ENCODE peak calls at places on chromosomes 13 and 19, in seven cellular contexts. O is anterior cingulate cortex; H is Panc1; S is activated CD8-positive, alpha-beta memory T cell treated with anti-CD3 and anti-CD28 coated beads for 1 hour; N is aorta; F is tibial nerve; W is HTR-8/SVneo. K is an unnamed sample.

GRCh38 chr19:33514885-33515485 is 6.6 kb downstream of the PEPD start:
- DNase-seq in S (no peak), N (no peak), W (no peak), F (peak), H (no peak), O (no peak), K (peak)

GRCh38 chr13:90103099-90103784 is 1244.2 kb upstream of the MIR17HG start:
- DNase-seq in S (no peak), O (no peak), W (no peak), H (no peak), F (no peak), N (no peak), K (peak)

GRCh38 chr13:113979791-113980471 is 6.1 kb upstream of the C13orf46 start:
- DNase-seq in F (no peak), O (no peak), N (peak), S (no peak), W (no peak), H (no peak), K (peak)

GRCh38 chr19:13037161-13037560 is 41.9 kb downstream of the NFIX start:
- DNase-seq in S (no peak), F (no peak), O (no peak), H (no peak), N (peak), W (peak), K (no peak)

GRCh38 chr19:41064974-41065569 is 23.2 kb upstream of the CYP2A13 start:
- DNase-seq in N (no peak), H (no peak), W (peak), F (no peak), S (no peak), O (no peak), K (no peak)

GRCh38 chr19:28960986-28961705 is 251.8 kb downstream of the UQCRFS1 start:
- DNase-seq in F (no peak), N (no peak), S (no peak), W (no peak), O (no peak), H (no peak), K (no peak)

GRCh38 chr13:79647518-79647917 is 166.6 kb downstream of the NDFIP2 start:
- DNase-seq in N (no peak), S (no peak), F (no peak), W (no peak), O (no peak), H (no peak), K (no peak)

GRCh38 chr19:37507167-37507464 is 377 bp downstream of the ZNF793 start:
- DNase-seq in W (no peak), N (no peak), O (no peak), H (no peak), S (no peak), F (no peak), K (no peak)

GRCh38 chr13:98390086-98390697 is 186.7 kb downstream of the STK24 start:
- DNase-seq in H (no peak), O (no peak), S (no peak), W (no peak), N (no peak), F (no peak), K (no peak)

GRCh38 chr13:98751397-98752110 is 918 bp downstream of the SLC15A1 start:
- DNase-seq in N (no peak), F (no peak), O (no peak), S (no peak), H (no peak), W (no peak), K (no peak)

GRCh38 chr13:75787249-75787940 is 151.3 kb downstream of the LMO7 start:
- DNase-seq in W (no peak), S (no peak), N (no peak), O (no peak), H (no peak), F (no peak), K (no peak)

GRCh38 chr19:9178901-9179300 is at the start of gene OR7D2:
- DNase-seq in H (no peak), F (no peak), O (no peak), S (no peak), W (no peak), N (no peak), K (no peak)

GRCh38 chr13:53743906-53744305 is 715.3 kb downstream of the OLFM4 start:
- DNase-seq in W (no peak), H (no peak), S (no peak), O (no peak), N (no peak), F (no peak), K (no peak)

GRCh38 chr13:68715651-68716050 is 1392.0 kb upstream of the ATXN8OS start:
- DNase-seq in W (no peak), O (no peak), F (no peak), H (no peak), S (no peak), N (no peak), K (no peak)

GRCh38 chr13:112768795-112769411 is 79.1 kb downstream of the ATP11A start:
- DNase-seq in N (peak), H (no peak), O (no peak), W (no peak), F (no peak), S (no peak), K (peak)

GRCh38 chr19:55176116-55176515 is 4.0 kb downstream of the SYT5 start:
- DNase-seq in H (no peak), N (no peak), S (no peak), O (no peak), W (no peak), F (no peak), K (no peak)

GRCh38 chr19:38975214-38975860 is at the start of gene FBXO17:
- DNase-seq in N (peak), O (peak), W (peak), S (no peak), F (peak), H (peak), K (peak)

GRCh38 chr13:107531816-107532215 is 683.5 kb downstream of the LIG4 start:
- DNase-seq in F (no peak), W (no peak), H (no peak), S (no peak), O (no peak), N (no peak), K (no peak)

GRCh38 chr19:18775586-18776287 is 15.4 kb downstream of the COMP start:
- DNase-seq in S (no peak), N (no peak), H (no peak), O (no peak), F (no peak), W (peak), K (no peak)

GRCh38 chr13:27354379-27354778 is 70.0 kb upstream of the GTF3A start:
- DNase-seq in O (no peak), N (no peak), S (no peak), W (no peak), H (no peak), F (no peak), K (no peak)

GRCh38 chr13:102591988-102592781 is 4.6 kb upstream of the TPP2 start:
- DNase-seq in S (peak), H (peak), O (peak), N (peak), W (peak), F (peak), K (peak)

GRCh38 chr13:32666990-32667571 is 80.8 kb downstream of the PDS5B start:
- DNase-seq in W (no peak), O (no peak), H (no peak), N (no peak), F (no peak), S (no peak), K (no peak)

GRCh38 chr13:28357247-28357825 is 137.6 kb downstream of the FLT1 start:
- DNase-seq in F (no peak), O (no peak), N (no peak), H (no peak), W (no peak), S (no peak), K (no peak)

GRCh38 chr19:49689133-49690072 is at the start of gene ADM5:
- DNase-seq in N (peak), S (no peak), W (no peak), H (no peak), F (no peak), O (no peak), K (peak)

GRCh38 chr13:79918620-79919019 is 422.3 kb downstream of the SPRY2 start:
- DNase-seq in N (no peak), O (no peak), F (no peak), H (no peak), S (no peak), W (no peak), K (no peak)

GRCh38 chr13:94263038-94263437 is 216.4 kb downstream of the DCT start:
- DNase-seq in F (no peak), N (no peak), O (no peak), S (no peak), H (no peak), W (no peak), K (no peak)

GRCh38 chr19:35845215-35846037 is 6.9 kb downstream of the NPHS1 start:
- DNase-seq in N (no peak), F (no peak), W (peak), H (no peak), S (no peak), O (no peak), K (no peak)

GRCh38 chr19:16338470-16339360 is 14.1 kb downstream of the KLF2 start:
- DNase-seq in W (peak), F (no peak), N (peak), H (no peak), O (no peak), S (no peak), K (peak)

GRCh38 chr13:32039488-32040013 is 8.0 kb downstream of the FRY start:
- DNase-seq in F (no peak), N (no peak), O (no peak), S (no peak), W (no peak), H (no peak), K (no peak)

GRCh38 chr13:49464621-49465325 is 20.7 kb downstream of the SETDB2 start:
- DNase-seq in W (no peak), H (no peak), F (no peak), S (no peak), N (no peak), O (no peak), K (no peak)

GRCh38 chr19:41990028-41990427 is 4.0 kb downstream of the ATP1A3 start:
- DNase-seq in H (no peak), O (no peak), S (no peak), N (no peak), W (no peak), F (no peak), K (no peak)

GRCh38 chr13:114235697-114236096 is 1.0 kb downstream of the CDC16 start:
- DNase-seq in F (no peak), W (no peak), H (no peak), N (no peak), O (no peak), S (no peak), K (no peak)

GRCh38 chr13:93700115-93700514 is 473.5 kb downstream of the GPC6 start:
- DNase-seq in H (no peak), N (no peak), W (no peak), F (no peak), O (no peak), S (no peak), K (no peak)

GRCh38 chr19:8001995-8002849 is 3.2 kb downstream of the ELAVL1 start:
- DNase-seq in W (peak), O (peak), S (peak), F (peak), N (peak), H (peak), K (peak)

GRCh38 chr13:73406454-73406853 is 347.6 kb downstream of the KLF5 start:
- DNase-seq in F (no peak), N (no peak), O (no peak), W (no peak), H (no peak), S (no peak), K (no peak)